ENCODE peak calls at places on chromosome 3, in nine cellular contexts. C is transverse colon, X is breast epithelium, Y is HCT116, M is HepG2, T is sigmoid colon, R is GM23338, F is SK-N-SH, D is spleen. B is an unnamed sample.
A peak's percentile ranks its signal among the peaks of the same experiment; 100 is the strongest.

GRCh38 chr3:38834110-38834509 is 18.1 kb upstream of the SCN10A start:
- DNase-seq in C (peak; percentile 9), X (no peak), Y (peak; percentile 13), M (peak; percentile 50), T (peak; percentile 67), R (peak; percentile 60), F (no peak), D (peak; percentile 80), B (no peak)

GRCh38 chr3:458124-458523 is 261.6 kb downstream of the CHL1 start:
- DNase-seq in C (no peak), X (no peak), Y (no peak), M (no peak), T (no peak), R (no peak), F (no peak), D (no peak), B (no peak)

GRCh38 chr3:39133093-39133490 is 20.3 kb downstream of the CSRNP1 start:
- DNase-seq in C (no peak), X (no peak), Y (no peak), M (no peak), T (peak; percentile 24), R (no peak), F (no peak), D (peak; percentile 40), B (no peak)

GRCh38 chr3:197456271-197457091 is 99.3 kb downstream of the BDH1 start:
- DNase-seq in C (peak; percentile 83), X (peak; percentile 80), Y (peak; percentile 54), M (peak; percentile 69), T (peak; percentile 95), R (peak; percentile 91), F (no peak), D (peak; percentile 88), B (peak; percentile 86)

GRCh38 chr3:136787226-136787793 is 31.6 kb upstream of the SLC35G2 start:
- DNase-seq in C (peak; percentile 18), X (no peak), Y (no peak), M (peak; percentile 27), T (no peak), R (no peak), F (no peak), D (no peak), B (peak; percentile 28)

GRCh38 chr3:72848703-72849081 is 447 bp upstream of the SHQ1 start:
- DNase-seq in C (no peak), X (no peak), Y (no peak), M (no peak), T (no peak), R (no peak), F (no peak), D (no peak), B (no peak)

GRCh38 chr3:182908471-182908870 is 71.9 kb downstream of the DCUN1D1 start:
- DNase-seq in C (no peak), X (no peak), Y (no peak), M (no peak), T (no peak), R (no peak), F (no peak), D (no peak), B (no peak)

GRCh38 chr3:50204804-50205718 is at the start of gene SLC38A3:
- DNase-seq in C (no peak), X (no peak), Y (no peak), M (no peak), T (no peak), R (peak; percentile 83), F (peak; percentile 97), D (no peak), B (peak; percentile 39)

GRCh38 chr3:33717616-33717865 is 513 bp downstream of the CLASP2 start:
- DNase-seq in C (peak; percentile 86), X (peak; percentile 69), Y (peak; percentile 49), M (no peak), T (peak; percentile 84), R (peak; percentile 82), F (peak; percentile 80), D (peak; percentile 93), B (peak; percentile 75)

GRCh38 chr3:185200639-185201038 is 47.8 kb upstream of the C3orf70 start:
- DNase-seq in C (no peak), X (no peak), Y (no peak), M (no peak), T (no peak), R (no peak), F (no peak), D (no peak), B (no peak)

GRCh38 chr3:138547342-138547975 is 46.6 kb downstream of the CEP70 start:
- DNase-seq in C (no peak), X (no peak), Y (no peak), M (no peak), T (no peak), R (no peak), F (no peak), D (no peak), B (no peak)

GRCh38 chr3:54951405-54951804 is 23.5 kb upstream of the LRTM1 start:
- DNase-seq in C (peak; percentile 51), X (peak; percentile 54), Y (no peak), M (peak; percentile 3), T (peak; percentile 90), R (peak; percentile 77), F (peak; percentile 63), D (no peak), B (peak; percentile 37)

GRCh38 chr3:53846134-53846850 is at the start of the genes CHDH and IL17RB:
- DNase-seq in C (peak; percentile 84), X (peak; percentile 87), Y (peak; percentile 38), M (peak; percentile 77), T (no peak), R (peak; percentile 78), F (peak; percentile 83), D (peak; percentile 81), B (peak; percentile 89)

GRCh38 chr3:147945968-147946519 is 536.9 kb downstream of the ZIC1 start:
- DNase-seq in C (peak; percentile 15), X (no peak), Y (peak; percentile 32), M (peak; percentile 24), T (peak; percentile 69), R (peak; percentile 65), F (peak; percentile 48), D (no peak), B (no peak)

GRCh38 chr3:184317201-184317600 is 2.8 kb downstream of the EIF4G1 start:
- DNase-seq in C (no peak), X (no peak), Y (no peak), M (no peak), T (no peak), R (no peak), F (no peak), D (peak; percentile 75), B (no peak)

DNA sequence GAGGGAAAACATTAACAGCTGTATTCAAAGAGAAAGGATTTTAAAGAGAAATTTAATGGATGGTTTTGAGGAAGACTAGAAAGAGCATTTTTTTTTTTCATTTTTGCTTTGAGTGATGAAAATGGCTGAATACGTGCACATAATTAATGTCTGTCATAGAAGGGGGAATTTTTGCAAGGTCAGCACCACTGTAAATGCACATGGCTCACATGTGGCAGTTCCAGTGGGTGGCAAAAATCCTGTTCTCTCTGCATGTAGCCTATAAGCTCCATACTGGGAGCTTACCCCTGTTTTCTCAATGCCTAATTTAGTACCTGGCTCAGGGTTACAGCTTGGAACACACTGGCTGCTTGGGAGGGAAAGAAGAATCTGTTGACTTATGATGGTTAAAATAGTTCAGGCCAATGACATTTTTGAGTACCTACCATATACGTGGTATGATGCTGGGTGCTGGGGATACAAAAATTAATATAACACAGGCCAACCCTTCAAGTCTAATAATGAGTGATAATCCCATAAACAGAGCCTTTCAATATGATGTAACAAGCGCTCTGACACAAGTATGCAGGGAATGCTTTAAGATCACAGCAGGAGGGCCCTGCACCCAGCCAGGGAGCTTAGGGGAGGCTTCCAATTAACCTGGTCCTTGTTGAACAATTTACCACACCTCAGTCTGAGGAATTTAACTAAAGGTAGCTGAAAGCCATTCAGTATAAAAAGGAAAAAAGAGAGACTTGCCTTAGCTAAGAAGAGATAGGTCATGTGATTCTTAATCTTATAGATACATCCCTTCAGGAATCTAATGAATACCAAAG is 33.0 kb downstream of the HSPBAP1 start:
- DNase-seq in C (no peak), X (no peak), Y (peak; percentile 8), M (no peak), T (no peak), R (peak; percentile 92), F (no peak), D (no peak), B (no peak)
- TF ChIP-seq POLR2AphosphoS5 in C (no peak), X (no peak), Y (no peak), M (no peak), T (no peak), R (no peak), F (no peak), D (no peak), B (no peak)

DNA sequence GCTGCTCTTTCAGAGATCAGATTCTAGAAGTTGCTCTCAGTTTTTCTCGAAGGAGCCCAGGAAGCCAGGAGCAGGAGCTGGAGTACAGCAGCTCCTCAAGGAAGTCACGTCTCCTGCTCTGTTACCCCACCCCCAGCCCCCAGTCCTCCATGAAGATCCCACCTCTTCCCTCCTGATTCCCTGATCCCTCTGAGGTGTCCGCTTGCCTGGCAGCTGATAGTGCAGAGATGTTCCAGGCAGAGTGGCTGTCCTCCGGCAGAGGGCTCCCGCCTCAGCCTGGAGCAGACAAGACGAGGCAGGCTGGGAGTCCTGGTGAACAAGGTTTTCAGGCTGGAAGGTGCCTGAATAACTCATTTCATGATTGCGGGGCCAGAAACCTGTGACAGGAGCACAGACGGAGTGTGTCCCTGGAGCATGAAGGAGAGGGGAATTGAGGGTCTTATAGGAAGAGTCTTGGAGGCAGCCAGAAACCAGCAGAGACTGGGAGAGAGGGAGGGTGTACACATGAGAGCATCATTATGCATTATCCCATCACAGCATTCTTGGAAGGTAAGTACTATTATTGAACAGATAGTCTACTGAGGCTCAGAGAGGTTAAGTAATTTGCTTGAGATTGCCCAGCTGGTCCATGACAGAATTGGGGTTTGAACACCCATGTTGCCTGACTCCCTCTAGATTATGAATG is 1.2 kb downstream of the HRH1 start:
- DNase-seq in C (peak; percentile 74), X (peak; percentile 58), Y (peak; percentile 47), M (peak; percentile 24), T (peak; percentile 92), R (peak; percentile 73), F (peak; percentile 86), D (no peak), B (peak; percentile 43)
- TF ChIP-seq CTCF in C (peak; percentile 59), X (peak; percentile 51), Y (peak; percentile 81), M (peak; percentile 82), T (peak; percentile 84), R (peak; percentile 50), F (peak; percentile 85), D (peak; percentile 42), B (no peak)

GRCh38 chr3:68211637-68212036 is 557.2 kb upstream of the SUCLG2 start:
- DNase-seq in C (no peak), X (no peak), Y (no peak), M (no peak), T (no peak), R (no peak), F (no peak), D (no peak), B (no peak)
- TF ChIP-seq POLR2AphosphoS5 in C (no peak), X (no peak), Y (no peak), M (no peak), T (no peak), R (no peak), F (no peak), D (no peak), B (no peak)

GRCh38 chr3:13027154-13027553 is 46.1 kb downstream of the IQSEC1 start:
- DNase-seq in C (no peak), X (no peak), Y (no peak), M (no peak), T (no peak), R (peak; percentile 57), F (no peak), D (peak; percentile 51), B (no peak)
- TF ChIP-seq CTCF in C (no peak), X (no peak), Y (no peak), M (no peak), T (no peak), R (peak; percentile 53), F (no peak), D (no peak), B (no peak)